ENCODE peak calls at places on chromosomes 16 and 17, in five cellular contexts. E, S, Q, J and B are unnamed samples.

GRCh38 chr17:36475346-36475970 is 11.0 kb upstream of the ZNHIT3 start:
- DNase-seq in E (no peak), S (no peak), Q (no peak), J (no peak), B (no peak)

GRCh38 chr16:57245472-57246113 is 534 bp downstream of the ARL2BP start:
- DNase-seq in E (no peak), S (no peak), Q (peak), J (no peak), B (no peak)

GRCh38 chr17:9223531-9223930 is 202.2 kb downstream of the NTN1 start:
- DNase-seq in E (no peak), S (no peak), Q (no peak), J (no peak), B (no peak)

GRCh38 chr16:17281052-17281451 is 189.7 kb downstream of the XYLT1 start:
- DNase-seq in E (no peak), S (no peak), Q (no peak), J (no peak), B (no peak)

GRCh38 chr16:9048302-9048700 is 43.1 kb upstream of the HAPSTR1 start:
- DNase-seq in E (no peak), S (peak), Q (peak), J (no peak), B (no peak)

GRCh38 chr17:8822401-8823035 is 23.4 kb upstream of the MFSD6L start:
- DNase-seq in E (no peak), S (no peak), Q (no peak), J (no peak), B (no peak)

GRCh38 chr16:24009955-24010354 is 174.2 kb downstream of the PRKCB start:
- DNase-seq in E (no peak), S (no peak), Q (no peak), J (no peak), B (no peak)

GRCh38 chr16:337437-337836 is 15.1 kb downstream of the AXIN1 start:
- DNase-seq in E (no peak), S (no peak), Q (no peak), J (no peak), B (no peak)

GRCh38 chr16:1261131-1261917 is 5.5 kb downstream of the TPSD1 start:
- DNase-seq in E (no peak), S (no peak), Q (no peak), J (peak), B (peak)

DNA sequence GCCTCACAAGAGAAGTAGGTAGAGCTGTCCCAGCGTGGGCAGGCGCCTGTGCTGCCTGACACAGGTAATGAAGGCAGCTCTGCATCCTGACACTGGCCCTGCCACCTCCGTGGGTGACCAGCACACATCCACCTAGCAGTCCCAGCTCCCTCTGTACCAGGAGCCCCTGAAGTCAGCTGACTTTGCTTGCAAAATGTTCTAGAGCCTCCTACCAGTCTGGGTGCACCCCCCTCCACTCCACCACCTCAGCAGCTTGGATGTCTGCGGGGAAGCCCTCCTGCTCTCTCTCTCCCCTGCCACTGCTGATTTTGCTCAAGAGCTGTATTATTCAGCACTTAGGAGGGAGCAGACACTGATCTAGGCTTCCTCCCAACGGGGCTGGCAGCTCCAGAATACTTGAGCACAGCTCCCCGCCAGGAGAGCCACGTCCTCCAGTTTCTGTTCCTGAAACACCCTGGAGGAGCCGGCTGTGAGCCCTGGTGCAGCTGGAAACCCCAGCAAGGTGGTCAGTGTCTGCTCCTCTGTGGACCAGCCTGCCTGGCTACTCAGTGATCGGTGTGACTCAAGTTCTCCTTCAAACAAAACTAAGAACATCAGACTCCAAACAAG is 1.0 kb downstream of the RNF166 start:
- DNase-seq in E (no peak), S (peak), Q (peak), J (no peak), B (no peak)
- H4K8ac ChIP-seq in E (peak), S (no peak), Q (no peak), J (no peak), B (no peak)

GRCh38 chr17:53426505-53426904 is 396.2 kb upstream of the KIF2B start:
- DNase-seq in E (no peak), S (no peak), Q (no peak), J (no peak), B (no peak)
- H3K23ac ChIP-seq in E (no peak), S (no peak), Q (no peak), J (no peak), B (no peak)

GRCh38 chr16:87424260-87424659 is 32.1 kb downstream of the MAP1LC3B start:
- DNase-seq in E (no peak), S (no peak), Q (no peak), J (no peak), B (no peak)
- H4K8ac ChIP-seq in E (no peak), S (no peak), Q (no peak), J (no peak), B (no peak)

DNA sequence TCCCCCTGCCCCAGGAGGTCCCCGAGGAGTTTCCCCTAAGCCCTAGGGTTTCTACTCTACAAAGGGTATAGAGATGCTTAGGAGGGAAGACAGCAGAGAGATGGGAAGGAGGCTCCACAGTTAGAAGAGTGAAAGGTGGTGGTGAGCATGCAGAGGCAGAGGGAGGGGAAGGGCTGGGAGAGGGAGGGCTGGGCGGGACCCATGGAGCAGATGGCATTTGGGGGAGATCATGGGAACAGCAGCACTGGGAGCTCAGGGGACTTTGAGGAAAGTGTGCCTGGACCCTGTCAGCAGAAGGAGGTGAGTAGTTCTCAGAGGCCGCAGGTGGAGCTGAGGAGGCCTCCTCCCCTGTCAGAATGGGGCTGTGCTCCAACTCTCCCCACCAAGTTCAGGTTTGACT is 650 bp upstream of the OTOP3 start:
- DNase-seq in E (no peak), S (no peak), Q (no peak), J (no peak), B (no peak)
- H3K23ac ChIP-seq in E (no peak), S (no peak), Q (no peak), J (no peak), B (no peak)